ENCODE peak calls at places on chromosome 5, in six cellular contexts. S is fibroblast of lung; W is DMS153; D is amniotic stem cell; K is activated CD4-positive, alpha-beta T cell treated with anti-CD3 and anti-CD28 coated beads for 24 hours; J is fibroblast of pulmonary artery. F is an unnamed sample.
A peak's percentile ranks its signal among the peaks of the same experiment; 100 is the strongest.

GRCh38 chr5:83430130-83431010 is 41.2 kb upstream of the VCAN start:
- DNase-seq in S (peak; percentile 58), W (no peak), D (no peak), K (peak; percentile 33), J (peak; percentile 82), F (peak; percentile 18)

GRCh38 chr5:148168246-148168645 is at the start of gene SPINK14:
- DNase-seq in S (no peak), W (no peak), D (no peak), K (no peak), J (no peak), F (no peak)

GRCh38 chr5:86878250-86878649 is 260.5 kb downstream of the COX7C start:
- DNase-seq in S (peak; percentile 54), W (peak; percentile 0), D (no peak), K (no peak), J (no peak), F (no peak)

GRCh38 chr5:127814225-127814973 is 111.2 kb downstream of the CCDC192 start:
- DNase-seq in S (peak; percentile 14), W (no peak), D (no peak), K (no peak), J (no peak), F (no peak)

GRCh38 chr5:3197699-3198098 is 397.9 kb upstream of the IRX1 start:
- DNase-seq in S (no peak), W (peak; percentile 88), D (no peak), K (no peak), J (no peak), F (no peak)

GRCh38 chr5:75524071-75524470 is 12.4 kb downstream of the POLK start:
- DNase-seq in S (peak; percentile 10), W (no peak), D (no peak), K (no peak), J (no peak), F (no peak)

GRCh38 chr5:81172710-81173109 is 60.4 kb upstream of the CKMT2 start:
- DNase-seq in S (peak; percentile 30), W (no peak), D (no peak), K (no peak), J (no peak), F (no peak)

GRCh38 chr5:66207800-66208561 is 63.9 kb downstream of the SREK1 start:
- DNase-seq in S (peak; percentile 19), W (no peak), D (no peak), K (no peak), J (no peak), F (no peak)

GRCh38 chr5:124868661-124869060 is 122.2 kb upstream of the ZNF608 start:
- DNase-seq in S (peak; percentile 52), W (no peak), D (no peak), K (no peak), J (no peak), F (no peak)

GRCh38 chr5:162227075-162227474 is 159.5 kb downstream of the GABRG2 start:
- DNase-seq in S (no peak), W (no peak), D (no peak), K (no peak), J (no peak), F (no peak)

GRCh38 chr5:52800394-52801213 is 12.9 kb downstream of the ITGA1 start:
- DNase-seq in S (peak; percentile 83), W (no peak), D (peak; percentile 28), K (no peak), J (peak; percentile 64), F (peak; percentile 36)

GRCh38 chr5:131640043-131640856 is 5.2 kb upstream of the RAPGEF6 start:
- DNase-seq in S (peak; percentile 50), W (no peak), D (no peak), K (peak; percentile 54), J (peak; percentile 42), F (no peak)

GRCh38 chr5:122775713-122776084 is 819 bp downstream of the SNX2 start:
- DNase-seq in S (peak; percentile 10), W (peak; percentile 0), D (no peak), K (no peak), J (peak; percentile 30), F (no peak)

GRCh38 chr5:119270955-119271757 is 84.7 kb upstream of the TNFAIP8 start:
- DNase-seq in S (no peak), W (no peak), D (no peak), K (no peak), J (no peak), F (no peak)

GRCh38 chr5:167870055-167870454 is 421.4 kb upstream of the WWC1 start:
- DNase-seq in S (peak; percentile 85), W (no peak), D (no peak), K (no peak), J (no peak), F (no peak)

GRCh38 chr5:91419571-91420537 is 36.7 kb upstream of the ARRDC3 start:
- DNase-seq in S (peak; percentile 31), W (no peak), D (no peak), K (peak; percentile 61), J (peak; percentile 77), F (no peak)

F was measured in smooth muscle cell of the brain vasculature.